ENCODE peak calls at places on chromosomes 13 and 19, in ten cellular contexts. U is RCC 7860; F is omental fat pad; B is HuH-7.5; G is hippocampal formation; E is stimulated activated CD4-positive, alpha-beta T cell treated with anti-CD3 and anti-CD28 coated beads, TNF-alpha, amount 100 ng/mL, for 4 hours; T is transverse colon; C is HFFc6; H is neuronal stem cell; Y is posterior cingulate gyrus. Q is an unnamed sample.

GRCh38 chr13:114339779-114340534 is 25.7 kb downstream of the CHAMP1 start:
- DNase-seq in U (peak), F (no peak), B (no peak), G (no peak), E (no peak), T (peak), C (peak), H (no peak), Y (no peak), Q (no peak)

GRCh38 chr13:105598551-105598950 is 936.9 kb downstream of the EFNB2 start:
- DNase-seq in U (peak), F (no peak), B (no peak), G (no peak), E (no peak), T (no peak), C (no peak), H (no peak), Y (no peak), Q (no peak)

GRCh38 chr19:47518139-47518538 is 3.3 kb upstream of the NAPA start:
- DNase-seq in U (no peak), F (no peak), B (no peak), G (no peak), E (peak), T (peak), C (no peak), H (no peak), Y (no peak), Q (no peak)

GRCh38 chr19:45815501-45816216 is 551 bp upstream of the RSPH6A start:
- DNase-seq in U (no peak), F (no peak), B (no peak), G (no peak), E (no peak), T (no peak), C (no peak), H (peak), Y (no peak), Q (no peak)

GRCh38 chr13:34900288-34900739 is 41.8 kb upstream of the NBEA start:
- DNase-seq in U (no peak), F (no peak), B (no peak), G (no peak), E (no peak), T (no peak), C (no peak), H (no peak), Y (no peak), Q (no peak)

GRCh38 chr19:1851581-1852293 is 3.5 kb upstream of the REXO1 start:
- DNase-seq in U (no peak), F (no peak), B (no peak), G (no peak), E (peak), T (no peak), C (no peak), H (no peak), Y (no peak), Q (peak)

GRCh38 chr13:103140001-103140671 is 73.9 kb upstream of the SLC10A2 start:
- DNase-seq in U (peak), F (no peak), B (no peak), G (peak), E (no peak), T (no peak), C (no peak), H (no peak), Y (no peak), Q (no peak)

GRCh38 chr13:78022164-78022877 is 103.7 kb upstream of the EDNRB start:
- DNase-seq in U (peak), F (no peak), B (no peak), G (peak), E (peak), T (peak), C (no peak), H (no peak), Y (no peak), Q (no peak)

GRCh38 chr13:102799544-102800144 is 725 bp downstream of the BIVM start:
- DNase-seq in U (no peak), F (no peak), B (peak), G (peak), E (no peak), T (peak), C (no peak), H (peak), Y (peak), Q (peak)

GRCh38 chr19:5455367-5456129 is at the start of gene ZNRF4:
- DNase-seq in U (no peak), F (no peak), B (no peak), G (no peak), E (no peak), T (no peak), C (no peak), H (no peak), Y (no peak), Q (no peak)

GRCh38 chr19:44401108-44401786 is at the start of gene ZNF285:
- DNase-seq in U (peak), F (peak), B (peak), G (no peak), E (peak), T (peak), C (peak), H (peak), Y (peak), Q (no peak)

GRCh38 chr19:39518975-39519374 is 4.0 kb downstream of the SELENOV start:
- DNase-seq in U (no peak), F (no peak), B (no peak), G (no peak), E (no peak), T (no peak), C (no peak), H (no peak), Y (peak), Q (no peak)

GRCh38 chr19:5891938-5892771 is 11.4 kb downstream of the NDUFA11 start:
- DNase-seq in U (peak), F (no peak), B (peak), G (peak), E (no peak), T (peak), C (no peak), H (peak), Y (peak), Q (no peak)

GRCh38 chr19:46697142-46697960 is 19.6 kb downstream of the PRKD2 start:
- DNase-seq in U (no peak), F (peak), B (no peak), G (peak), E (no peak), T (peak), C (no peak), H (peak), Y (peak), Q (peak)

GRCh38 chr13:75076476-75076875 is 405.5 kb downstream of the TBC1D4 start:
- DNase-seq in U (no peak), F (no peak), B (no peak), G (no peak), E (no peak), T (no peak), C (no peak), H (no peak), Y (no peak), Q (no peak)

GRCh38 chr19:35992902-35993765 is 1.9 kb upstream of the SDHAF1 start:
- DNase-seq in U (no peak), F (no peak), B (no peak), G (no peak), E (no peak), T (no peak), C (no peak), H (no peak), Y (no peak), Q (no peak)

GRCh38 chr19:42081584-42082258 is 5.8 kb downstream of the ZNF574 start:
- DNase-seq in U (no peak), F (no peak), B (peak), G (no peak), E (no peak), T (no peak), C (peak), H (no peak), Y (no peak), Q (no peak)

GRCh38 chr19:43780706-43781525 is at the start of gene KCNN4:
- DNase-seq in U (peak), F (no peak), B (no peak), G (no peak), E (peak), T (peak), C (peak), H (no peak), Y (no peak), Q (no peak)

GRCh38 chr19:35587326-35587725 is 1.4 kb downstream of the PMIS2 start:
- DNase-seq in U (no peak), F (no peak), B (no peak), G (no peak), E (no peak), T (no peak), C (no peak), H (no peak), Y (no peak), Q (no peak)

GRCh38 chr19:3105641-3106508 is 11.7 kb downstream of the GNA11 start:
- DNase-seq in U (no peak), F (no peak), B (no peak), G (no peak), E (no peak), T (no peak), C (no peak), H (no peak), Y (no peak), Q (no peak)

GRCh38 chr19:49362048-49362925 is at the start of gene TEAD2:
- DNase-seq in U (no peak), F (no peak), B (peak), G (no peak), E (no peak), T (peak), C (peak), H (peak), Y (no peak), Q (no peak)

GRCh38 chr13:39957868-39958676 is 302.6 kb downstream of the COG6 start:
- DNase-seq in U (no peak), F (no peak), B (no peak), G (no peak), E (no peak), T (no peak), C (no peak), H (no peak), Y (no peak), Q (no peak)

GRCh38 chr13:52749446-52749845 is 9.8 kb upstream of the CNMD start:
- DNase-seq in U (no peak), F (no peak), B (no peak), G (no peak), E (no peak), T (no peak), C (no peak), H (no peak), Y (no peak), Q (no peak)

GRCh38 chr13:34464011-34464410 is 478.1 kb upstream of the NBEA start:
- DNase-seq in U (no peak), F (no peak), B (no peak), G (no peak), E (no peak), T (no peak), C (no peak), H (no peak), Y (no peak), Q (no peak)

GRCh38 chr13:100526299-100527030 is 62.1 kb downstream of the GGACT start:
- DNase-seq in U (no peak), F (no peak), B (no peak), G (no peak), E (no peak), T (no peak), C (no peak), H (no peak), Y (peak), Q (no peak)

GRCh38 chr19:40512473-40513344 is 45.9 kb downstream of the SPTBN4 start:
- DNase-seq in U (no peak), F (no peak), B (no peak), G (no peak), E (no peak), T (no peak), C (no peak), H (peak), Y (no peak), Q (no peak)

GRCh38 chr19:46660008-46660517 is 919 bp downstream of the DACT3 start:
- DNase-seq in U (no peak), F (no peak), B (no peak), G (peak), E (no peak), T (no peak), C (no peak), H (peak), Y (no peak), Q (no peak)

GRCh38 chr13:50101590-50101989 is 86.3 kb downstream of the KCNRG start:
- DNase-seq in U (no peak), F (no peak), B (no peak), G (no peak), E (no peak), T (no peak), C (no peak), H (no peak), Y (no peak), Q (no peak)

GRCh38 chr13:69178000-69178399 is 929.6 kb upstream of the ATXN8OS start:
- DNase-seq in U (no peak), F (no peak), B (no peak), G (no peak), E (no peak), T (no peak), C (no peak), H (no peak), Y (no peak), Q (no peak)

GRCh38 chr13:97302611-97303010 is 80.5 kb downstream of the MBNL2 start:
- DNase-seq in U (no peak), F (no peak), B (no peak), G (peak), E (no peak), T (no peak), C (no peak), H (no peak), Y (no peak), Q (no peak)

Q was measured in caudate nucleus.